ENCODE peak calls at places on chromosomes 6 and 20, in eight cellular contexts. One of them, this sample, is unnamed.

GRCh38 chr6:10101551-10102252 is 313.2 kb downstream of the TFAP2A start:
- DNase-seq in fibroblast of lung: no peak
- DNase-seq in esophagus squamous epithelium: no peak
- DNase-seq in cardiac muscle cell: no peak
- DNase-seq in AG10803: no peak
- DNase-seq in psoas muscle: no peak
- DNase-seq in body of pancreas: no peak
- DNase-seq in astrocyte of the spinal cord: no peak
- DNase-seq in this sample: no peak

GRCh38 chr20:11403711-11404110 is 514.0 kb upstream of the BTBD3 start:
- DNase-seq in astrocyte of the spinal cord: no peak
- DNase-seq in psoas muscle: no peak
- DNase-seq in fibroblast of lung: no peak
- DNase-seq in cardiac muscle cell: no peak
- DNase-seq in body of pancreas: no peak
- DNase-seq in esophagus squamous epithelium: no peak
- DNase-seq in AG10803: peak
- DNase-seq in this sample: peak

GRCh38 chr20:47392015-47392720 is 35.7 kb upstream of the ZMYND8 start:
- DNase-seq in psoas muscle: no peak
- DNase-seq in fibroblast of lung: peak
- DNase-seq in body of pancreas: peak
- DNase-seq in esophagus squamous epithelium: no peak
- DNase-seq in astrocyte of the spinal cord: peak
- DNase-seq in AG10803: peak
- DNase-seq in cardiac muscle cell: no peak
- DNase-seq in this sample: peak

GRCh38 chr6:24910850-24911712 is 24.7 kb downstream of the RIPOR2 start:
- DNase-seq in esophagus squamous epithelium: no peak
- DNase-seq in body of pancreas: peak
- DNase-seq in psoas muscle: peak
- DNase-seq in fibroblast of lung: peak
- DNase-seq in astrocyte of the spinal cord: no peak
- DNase-seq in cardiac muscle cell: peak
- DNase-seq in AG10803: peak
- DNase-seq in this sample: peak

GRCh38 chr6:137705166-137706064 is 161.6 kb upstream of the TNFAIP3 start:
- DNase-seq in cardiac muscle cell: peak
- DNase-seq in body of pancreas: peak
- DNase-seq in psoas muscle: peak
- DNase-seq in fibroblast of lung: peak
- DNase-seq in astrocyte of the spinal cord: peak
- DNase-seq in esophagus squamous epithelium: no peak
- DNase-seq in AG10803: peak
- DNase-seq in this sample: peak

GRCh38 chr6:111685058-111685457 is 79.4 kb upstream of the TRAF3IP2 start:
- DNase-seq in AG10803: no peak
- DNase-seq in body of pancreas: no peak
- DNase-seq in fibroblast of lung: no peak
- DNase-seq in astrocyte of the spinal cord: no peak
- DNase-seq in cardiac muscle cell: no peak
- DNase-seq in psoas muscle: no peak
- DNase-seq in esophagus squamous epithelium: no peak
- DNase-seq in this sample: no peak

GRCh38 chr6:144286503-144287393 is 1.6 kb downstream of the UTRN start:
- DNase-seq in fibroblast of lung: peak
- DNase-seq in cardiac muscle cell: peak
- DNase-seq in AG10803: peak
- DNase-seq in esophagus squamous epithelium: no peak
- DNase-seq in body of pancreas: peak
- DNase-seq in psoas muscle: peak
- DNase-seq in astrocyte of the spinal cord: peak
- DNase-seq in this sample: peak

GRCh38 chr6:166958926-166959861 is 2.8 kb upstream of the RNASET2 start:
- DNase-seq in AG10803: no peak
- DNase-seq in psoas muscle: no peak
- DNase-seq in body of pancreas: peak
- DNase-seq in esophagus squamous epithelium: no peak
- DNase-seq in fibroblast of lung: no peak
- DNase-seq in cardiac muscle cell: no peak
- DNase-seq in astrocyte of the spinal cord: no peak
- DNase-seq in this sample: peak

GRCh38 chr6:169638388-169638787 is 63.4 kb downstream of the WDR27 start:
- DNase-seq in AG10803: no peak
- DNase-seq in esophagus squamous epithelium: no peak
- DNase-seq in body of pancreas: no peak
- DNase-seq in cardiac muscle cell: no peak
- DNase-seq in astrocyte of the spinal cord: no peak
- DNase-seq in fibroblast of lung: no peak
- DNase-seq in psoas muscle: no peak
- DNase-seq in this sample: no peak

GRCh38 chr6:170371091-170371490 is 64.5 kb downstream of the FAM120B start:
- DNase-seq in esophagus squamous epithelium: no peak
- DNase-seq in psoas muscle: no peak
- DNase-seq in astrocyte of the spinal cord: peak
- DNase-seq in AG10803: peak
- DNase-seq in fibroblast of lung: no peak
- DNase-seq in cardiac muscle cell: no peak
- DNase-seq in body of pancreas: no peak
- DNase-seq in this sample: no peak

GRCh38 chr6:72916906-72917305 is 295.0 kb downstream of the KCNQ5 start:
- DNase-seq in psoas muscle: no peak
- DNase-seq in esophagus squamous epithelium: no peak
- DNase-seq in astrocyte of the spinal cord: no peak
- DNase-seq in AG10803: peak
- DNase-seq in body of pancreas: no peak
- DNase-seq in cardiac muscle cell: no peak
- DNase-seq in fibroblast of lung: no peak
- DNase-seq in this sample: no peak

GRCh38 chr6:39849764-39850163 is 57.6 kb downstream of the DAAM2 start:
- DNase-seq in cardiac muscle cell: no peak
- DNase-seq in AG10803: peak
- DNase-seq in fibroblast of lung: no peak
- DNase-seq in esophagus squamous epithelium: no peak
- DNase-seq in body of pancreas: no peak
- DNase-seq in psoas muscle: no peak
- DNase-seq in astrocyte of the spinal cord: no peak
- DNase-seq in this sample: peak

GRCh38 chr6:30684386-30685156 is 1.9 kb downstream of the PPP1R18 start:
- DNase-seq in AG10803: peak
- DNase-seq in psoas muscle: peak
- DNase-seq in fibroblast of lung: peak
- DNase-seq in esophagus squamous epithelium: no peak
- DNase-seq in astrocyte of the spinal cord: peak
- DNase-seq in cardiac muscle cell: no peak
- DNase-seq in body of pancreas: peak
- DNase-seq in this sample: peak

GRCh38 chr20:58243653-58244410 is 15.4 kb upstream of the ANKRD60 start:
- DNase-seq in psoas muscle: no peak
- DNase-seq in fibroblast of lung: no peak
- DNase-seq in AG10803: no peak
- DNase-seq in body of pancreas: no peak
- DNase-seq in astrocyte of the spinal cord: no peak
- DNase-seq in esophagus squamous epithelium: no peak
- DNase-seq in cardiac muscle cell: no peak
- DNase-seq in this sample: no peak

GRCh38 chr20:4730782-4731181 is 9.1 kb downstream of the PRND start:
- DNase-seq in fibroblast of lung: peak
- DNase-seq in astrocyte of the spinal cord: no peak
- DNase-seq in cardiac muscle cell: peak
- DNase-seq in body of pancreas: peak
- DNase-seq in psoas muscle: no peak
- DNase-seq in AG10803: no peak
- DNase-seq in esophagus squamous epithelium: no peak
- DNase-seq in this sample: peak

GRCh38 chr20:48723308-48724264 is 104.2 kb downstream of the PREX1 start:
- DNase-seq in astrocyte of the spinal cord: peak
- DNase-seq in esophagus squamous epithelium: no peak
- DNase-seq in AG10803: peak
- DNase-seq in body of pancreas: peak
- DNase-seq in fibroblast of lung: peak
- DNase-seq in cardiac muscle cell: no peak
- DNase-seq in psoas muscle: no peak
- DNase-seq in this sample: peak

GRCh38 chr6:139597781-139598368 is 223.4 kb upstream of the CITED2 start:
- DNase-seq in esophagus squamous epithelium: no peak
- DNase-seq in psoas muscle: peak
- DNase-seq in AG10803: peak
- DNase-seq in fibroblast of lung: peak
- DNase-seq in cardiac muscle cell: no peak
- DNase-seq in body of pancreas: peak
- DNase-seq in astrocyte of the spinal cord: peak
- DNase-seq in this sample: peak

GRCh38 chr6:159890802-159891201 is at the start of gene MAS1:
- DNase-seq in esophagus squamous epithelium: no peak
- DNase-seq in astrocyte of the spinal cord: no peak
- DNase-seq in fibroblast of lung: no peak
- DNase-seq in body of pancreas: no peak
- DNase-seq in psoas muscle: no peak
- DNase-seq in cardiac muscle cell: no peak
- DNase-seq in AG10803: no peak
- DNase-seq in this sample: no peak

GRCh38 chr6:44494011-44494501 is 106.5 kb downstream of the CDC5L start:
- DNase-seq in fibroblast of lung: peak
- DNase-seq in psoas muscle: no peak
- DNase-seq in cardiac muscle cell: no peak
- DNase-seq in esophagus squamous epithelium: no peak
- DNase-seq in AG10803: peak
- DNase-seq in astrocyte of the spinal cord: peak
- DNase-seq in body of pancreas: no peak
- DNase-seq in this sample: peak

GRCh38 chr20:47545499-47545898 is 43.8 kb downstream of the NCOA3 start:
- DNase-seq in psoas muscle: no peak
- DNase-seq in cardiac muscle cell: no peak
- DNase-seq in esophagus squamous epithelium: no peak
- DNase-seq in AG10803: no peak
- DNase-seq in astrocyte of the spinal cord: no peak
- DNase-seq in body of pancreas: no peak
- DNase-seq in fibroblast of lung: no peak
- DNase-seq in this sample: no peak

GRCh38 chr20:540391-541201 is 3.0 kb downstream of the CSNK2A1 start:
- DNase-seq in psoas muscle: no peak
- DNase-seq in AG10803: no peak
- DNase-seq in body of pancreas: no peak
- DNase-seq in fibroblast of lung: no peak
- DNase-seq in cardiac muscle cell: no peak
- DNase-seq in astrocyte of the spinal cord: no peak
- DNase-seq in esophagus squamous epithelium: no peak
- DNase-seq in this sample: no peak
- TF ChIP-seq CTCF in psoas muscle: no peak
- TF ChIP-seq CTCF in AG10803: no peak
- TF ChIP-seq CTCF in body of pancreas: no peak
- TF ChIP-seq CTCF in fibroblast of lung: no peak
- TF ChIP-seq CTCF in cardiac muscle cell: no peak
- TF ChIP-seq CTCF in astrocyte of the spinal cord: no peak
- TF ChIP-seq CTCF in esophagus squamous epithelium: no peak
- TF ChIP-seq CTCF in this sample: no peak

GRCh38 chr6:27865952-27866369 is 46.2 kb downstream of the OR2B2 start:
- DNase-seq in psoas muscle: no peak
- DNase-seq in astrocyte of the spinal cord: no peak
- DNase-seq in fibroblast of lung: no peak
- DNase-seq in body of pancreas: peak
- DNase-seq in cardiac muscle cell: peak
- DNase-seq in esophagus squamous epithelium: no peak
- DNase-seq in AG10803: no peak
- DNase-seq in this sample: peak
- H3K4me3 ChIP-seq in psoas muscle: peak
- H3K4me3 ChIP-seq in astrocyte of the spinal cord: peak
- H3K4me3 ChIP-seq in fibroblast of lung: peak
- H3K4me3 ChIP-seq in body of pancreas: no peak
- H3K4me3 ChIP-seq in cardiac muscle cell: peak
- H3K4me3 ChIP-seq in esophagus squamous epithelium: peak
- H3K4me3 ChIP-seq in AG10803: peak
- H3K4me3 ChIP-seq in this sample: peak

DNA sequence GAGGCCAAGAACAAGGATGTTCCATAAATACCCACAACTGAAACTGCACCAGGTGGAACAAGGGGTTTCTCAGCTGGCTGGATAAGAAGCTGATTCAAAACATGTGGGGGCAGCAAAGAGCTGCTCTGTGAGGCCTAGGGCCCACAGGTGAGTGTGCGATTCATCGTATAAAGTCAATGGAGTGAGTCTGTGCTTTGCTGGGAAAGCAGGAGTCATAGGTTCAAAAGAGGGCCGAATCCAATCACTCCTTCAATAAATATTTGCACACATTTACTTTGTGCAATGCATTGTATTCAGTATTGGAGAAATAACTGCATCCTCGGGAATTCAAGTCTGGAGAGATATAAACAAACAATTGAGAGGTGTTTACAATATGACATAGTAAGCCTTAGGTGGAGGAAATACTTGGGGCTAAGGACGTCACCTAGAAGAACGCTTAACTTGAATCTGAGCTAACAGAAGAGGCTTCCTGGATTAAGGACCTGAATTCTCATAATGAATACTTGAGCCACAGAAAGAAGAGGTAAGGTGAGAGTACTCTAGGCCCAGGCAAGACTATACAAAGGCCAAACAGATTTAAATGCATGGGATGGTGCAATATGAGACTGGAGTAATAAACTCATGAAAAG is 83.7 kb upstream of the TMEM30A start:
- DNase-seq in cardiac muscle cell: peak
- DNase-seq in esophagus squamous epithelium: no peak
- DNase-seq in AG10803: no peak
- DNase-seq in astrocyte of the spinal cord: no peak
- DNase-seq in psoas muscle: no peak
- DNase-seq in body of pancreas: peak
- DNase-seq in fibroblast of lung: no peak
- DNase-seq in this sample: no peak
- TF ChIP-seq CTCF in cardiac muscle cell: peak
- TF ChIP-seq CTCF in esophagus squamous epithelium: peak
- TF ChIP-seq CTCF in AG10803: peak
- TF ChIP-seq CTCF in astrocyte of the spinal cord: peak
- TF ChIP-seq CTCF in psoas muscle: peak
- TF ChIP-seq CTCF in body of pancreas: peak
- TF ChIP-seq CTCF in fibroblast of lung: peak
- TF ChIP-seq CTCF in this sample: peak

GRCh38 chr6:21804941-21805610 is 211.5 kb downstream of the SOX4 start:
- DNase-seq in astrocyte of the spinal cord: peak
- DNase-seq in cardiac muscle cell: no peak
- DNase-seq in psoas muscle: no peak
- DNase-seq in fibroblast of lung: peak
- DNase-seq in AG10803: no peak
- DNase-seq in body of pancreas: no peak
- DNase-seq in esophagus squamous epithelium: no peak
- DNase-seq in this sample: peak

GRCh38 chr6:21811484-21811883 is 217.9 kb downstream of the SOX4 start:
- DNase-seq in astrocyte of the spinal cord: no peak
- DNase-seq in AG10803: no peak
- DNase-seq in cardiac muscle cell: no peak
- DNase-seq in fibroblast of lung: no peak
- DNase-seq in esophagus squamous epithelium: no peak
- DNase-seq in psoas muscle: no peak
- DNase-seq in body of pancreas: no peak
- DNase-seq in this sample: no peak

GRCh38 chr6:21807299-21807698 is 213.7 kb downstream of the SOX4 start:
- DNase-seq in astrocyte of the spinal cord: no peak
- DNase-seq in psoas muscle: no peak
- DNase-seq in fibroblast of lung: no peak
- DNase-seq in body of pancreas: no peak
- DNase-seq in esophagus squamous epithelium: no peak
- DNase-seq in AG10803: no peak
- DNase-seq in cardiac muscle cell: no peak
- DNase-seq in this sample: no peak

GRCh38 chr6:21808045-21808470 is 214.5 kb downstream of the SOX4 start:
- DNase-seq in body of pancreas: peak
- DNase-seq in psoas muscle: peak
- DNase-seq in cardiac muscle cell: no peak
- DNase-seq in astrocyte of the spinal cord: peak
- DNase-seq in esophagus squamous epithelium: no peak
- DNase-seq in AG10803: peak
- DNase-seq in fibroblast of lung: peak
- DNase-seq in this sample: peak

GRCh38 chr6:21808551-21809181 is 215.1 kb downstream of the SOX4 start:
- DNase-seq in esophagus squamous epithelium: no peak
- DNase-seq in fibroblast of lung: peak
- DNase-seq in psoas muscle: no peak
- DNase-seq in cardiac muscle cell: no peak
- DNase-seq in AG10803: peak
- DNase-seq in body of pancreas: peak
- DNase-seq in astrocyte of the spinal cord: peak
- DNase-seq in this sample: peak
- H3K4me3 ChIP-seq in esophagus squamous epithelium: no peak
- H3K4me3 ChIP-seq in fibroblast of lung: no peak
- H3K4me3 ChIP-seq in psoas muscle: no peak
- H3K4me3 ChIP-seq in cardiac muscle cell: no peak
- H3K4me3 ChIP-seq in AG10803: no peak
- H3K4me3 ChIP-seq in body of pancreas: no peak
- H3K4me3 ChIP-seq in astrocyte of the spinal cord: no peak
- H3K4me3 ChIP-seq in this sample: no peak